ENCODE peak calls at places on chromosome 22, in four cellular contexts. One of them, this sample, is unnamed.

GRCh38 chr22:45785458-45785857 is 113.8 kb downstream of the ATXN10 start:
- DNase-seq in BJ: no peak
- DNase-seq in NCI-H1048: no peak
- DNase-seq in NCI-H187: no peak
- DNase-seq in this sample: peak

GRCh38 chr22:40374567-40374966 is 4.2 kb downstream of the SGSM3 start:
- DNase-seq in BJ: no peak
- DNase-seq in NCI-H1048: no peak
- DNase-seq in NCI-H187: no peak
- DNase-seq in this sample: no peak

GRCh38 chr22:31944700-31945477 is 554 bp downstream of the YWHAH start:
- DNase-seq in NCI-H187: no peak
- DNase-seq in BJ: no peak
- DNase-seq in NCI-H1048: no peak
- DNase-seq in this sample: no peak

GRCh38 chr22:33300165-33300564 is 242.0 kb upstream of the SYN3 start:
- DNase-seq in BJ: no peak
- DNase-seq in NCI-H1048: no peak
- DNase-seq in NCI-H187: no peak
- DNase-seq in this sample: no peak

GRCh38 chr22:47332246-47332980 is 570.0 kb downstream of the TBC1D22A start:
- DNase-seq in BJ: no peak
- DNase-seq in NCI-H187: no peak
- DNase-seq in NCI-H1048: no peak
- DNase-seq in this sample: no peak

GRCh38 chr22:49046546-49047305 is 780.9 kb downstream of the BRD1 start:
- DNase-seq in NCI-H1048: no peak
- DNase-seq in NCI-H187: no peak
- DNase-seq in BJ: no peak
- DNase-seq in this sample: peak

GRCh38 chr22:20437253-20438065 is at the start of gene SCARF2:
- DNase-seq in NCI-H1048: no peak
- DNase-seq in BJ: no peak
- DNase-seq in NCI-H187: no peak
- DNase-seq in this sample: no peak

GRCh38 chr22:25709758-25710157 is 32.2 kb upstream of the MYO18B start:
- DNase-seq in BJ: no peak
- DNase-seq in NCI-H187: no peak
- DNase-seq in NCI-H1048: no peak
- DNase-seq in this sample: no peak

GRCh38 chr22:24146190-24146616 is 35.1 kb upstream of the SUSD2 start:
- DNase-seq in NCI-H1048: no peak
- DNase-seq in BJ: peak
- DNase-seq in NCI-H187: no peak
- DNase-seq in this sample: peak

GRCh38 chr22:47294222-47294532 is 531.7 kb downstream of the TBC1D22A start:
- DNase-seq in NCI-H1048: no peak
- DNase-seq in NCI-H187: no peak
- DNase-seq in BJ: peak
- DNase-seq in this sample: no peak

GRCh38 chr22:42719656-42720262 is 911 bp downstream of the A4GALT start:
- DNase-seq in NCI-H187: no peak
- DNase-seq in NCI-H1048: no peak
- DNase-seq in BJ: no peak
- DNase-seq in this sample: no peak